ENCODE peak calls at places on chromosomes 7 and 10, in five cellular contexts. B is endodermal cell, O is HCT116, C is fibroblast of lung, K is uterus. N is an unnamed sample.

GRCh38 chr10:72065439-72066025 is 22.8 kb downstream of the SPOCK2 start:
- DNase-seq in C (no peak), O (no peak), B (no peak), K (no peak), N (no peak)

GRCh38 chr10:67869996-67870395 is 14.5 kb upstream of the SIRT1 start:
- DNase-seq in C (no peak), K (no peak), O (no peak), B (no peak), N (no peak)

GRCh38 chr10:87547734-87548311 is 43.1 kb downstream of the MINPP1 start:
- DNase-seq in K (no peak), C (peak), B (no peak), O (no peak), N (no peak)

GRCh38 chr10:105785721-105786120 is 1144.6 kb downstream of the SORCS3 start:
- DNase-seq in B (no peak), C (no peak), O (no peak), K (no peak), N (no peak)

GRCh38 chr7:154390961-154391360 is 338.8 kb downstream of the DPP6 start:
- DNase-seq in K (no peak), C (no peak), O (no peak), B (no peak), N (no peak)

GRCh38 chr10:32960022-32960421 is 2.0 kb upstream of the ITGB1 start:
- DNase-seq in O (no peak), B (no peak), K (no peak), C (peak), N (no peak)

GRCh38 chr7:101586078-101586941 is 42.8 kb downstream of the MYL10 start:
- DNase-seq in B (peak), K (no peak), O (no peak), C (no peak), N (no peak)

GRCh38 chr7:22204312-22204711 is 152.6 kb downstream of the RAPGEF5 start:
- DNase-seq in K (no peak), B (no peak), O (no peak), C (no peak), N (no peak)

GRCh38 chr7:157568785-157569584 is 232.2 kb downstream of the DNAJB6 start:
- DNase-seq in B (peak), C (peak), K (peak), O (no peak), N (no peak)

GRCh38 chr10:14839305-14839695 is 1.2 kb downstream of the HSPA14 start:
- DNase-seq in B (no peak), C (peak), O (no peak), K (no peak), N (no peak)

GRCh38 chr10:93309062-93309461 is 173.1 kb downstream of the MYOF start:
- DNase-seq in K (no peak), O (no peak), B (no peak), C (peak), N (no peak)

GRCh38 chr7:11343818-11344413 is 370.2 kb downstream of the PHF14 start:
- DNase-seq in B (no peak), C (peak), K (no peak), O (peak), N (no peak)

GRCh38 chr7:98168181-98168903 is 42.9 kb upstream of the BHLHA15 start:
- DNase-seq in O (peak), C (peak), K (peak), B (peak), N (no peak)

GRCh38 chr7:47451851-47452205 is 130.1 kb downstream of the TNS3 start:
- DNase-seq in O (no peak), K (no peak), C (peak), B (no peak), N (no peak)

GRCh38 chr7:111229951-111230350 is 139.0 kb downstream of the LRRN3 start:
- DNase-seq in B (no peak), C (no peak), K (no peak), O (no peak), N (no peak)

GRCh38 chr7:74464931-74465906 is 11.5 kb downstream of the GTF2IRD1 start:
- DNase-seq in K (no peak), C (no peak), O (no peak), B (no peak), N (no peak)

GRCh38 chr10:87636313-87636915 is 23.3 kb upstream of the PAPSS2 start:
- DNase-seq in O (no peak), B (no peak), K (no peak), C (no peak), N (no peak)

GRCh38 chr10:50409965-50410811 is 158.9 kb upstream of the ASAH2 start:
- DNase-seq in K (no peak), C (no peak), O (no peak), B (no peak), N (no peak)

GRCh38 chr10:57983226-57983870 is 284.3 kb downstream of the IPMK start:
- DNase-seq in C (no peak), K (no peak), B (no peak), O (peak), N (no peak)

GRCh38 chr7:108094375-108094774 is 35.8 kb downstream of the LAMB4 start:
- DNase-seq in O (no peak), K (no peak), C (peak), B (no peak), N (no peak)

GRCh38 chr7:148264933-148265557 is 325.5 kb upstream of the C7orf33 start:
- DNase-seq in C (peak), O (peak), K (no peak), B (peak), N (no peak)

GRCh38 chr10:61786728-61787127 is 114.8 kb upstream of the ARID5B start:
- DNase-seq in K (no peak), B (no peak), O (peak), C (peak), N (no peak)

GRCh38 chr10:79268100-79268670 is 79.1 kb upstream of the PPIF start:
- DNase-seq in C (peak), O (no peak), K (no peak), B (no peak), N (no peak)

GRCh38 chr10:62972103-62972502 is 155.9 kb upstream of the EGR2 start:
- DNase-seq in K (no peak), B (no peak), C (peak), O (no peak), N (no peak)

GRCh38 chr7:42143605-42144252 is 93.3 kb downstream of the GLI3 start:
- DNase-seq in O (no peak), B (no peak), K (no peak), C (no peak), N (no peak)

GRCh38 chr10:88557659-88558058 is 25.5 kb downstream of the RNLS start:
- DNase-seq in B (no peak), K (no peak), O (no peak), C (peak), N (no peak)

GRCh38 chr10:70052462-70053211 is at the start of gene MACROH2A2:
- DNase-seq in O (peak), B (peak), K (peak), C (peak), N (peak)

GRCh38 chr10:67262675-67263074 is 336.8 kb downstream of the LRRTM3 start:
- DNase-seq in O (no peak), C (no peak), B (no peak), K (no peak), N (no peak)

GRCh38 chr7:129434846-129435318 is 650 bp downstream of the STRIP2 start:
- DNase-seq in K (no peak), O (no peak), B (no peak), C (peak), N (no peak)

GRCh38 chr7:100563809-100564400 is 9.8 kb downstream of the SAP25 start:
- DNase-seq in C (peak), K (peak), O (no peak), B (peak), N (no peak)

GRCh38 chr7:156129589-156129988 is 317.3 kb upstream of the SHH start:
- DNase-seq in B (no peak), C (no peak), O (no peak), K (no peak), N (no peak)

GRCh38 chr7:50567715-50568261 is 2.6 kb upstream of the DDC start:
- DNase-seq in B (no peak), O (no peak), C (no peak), K (no peak), N (no peak)

GRCh38 chr7:28989596-28989980 is 31.5 kb upstream of the TRIL start:
- DNase-seq in B (no peak), O (no peak), K (no peak), C (no peak), N (no peak)

GRCh38 chr7:28986723-28987122 is 28.6 kb upstream of the TRIL start:
- DNase-seq in C (peak), B (no peak), K (peak), O (no peak), N (no peak)

GRCh38 chr7:28990200-28990960 is 32.2 kb upstream of the TRIL start:
- DNase-seq in B (no peak), K (no peak), O (no peak), C (peak), N (no peak)

GRCh38 chr7:28988091-28988490 is 30.0 kb upstream of the TRIL start:
- DNase-seq in O (no peak), K (no peak), C (peak), B (no peak), N (no peak)

GRCh38 chr7:28988818-28989595 is 30.9 kb upstream of the TRIL start:
- DNase-seq in K (peak), C (peak), O (no peak), B (no peak), N (no peak)
- H3K27ac ChIP-seq in K (peak), C (peak), O (no peak), B (no peak), N (no peak)

GRCh38 chr7:80350430-80350829 is 161.4 kb downstream of the GNAT3 start:
- DNase-seq in K (no peak), C (no peak), B (no peak), O (no peak), N (no peak)

GRCh38 chr7:80346704-80347103 is 165.2 kb downstream of the GNAT3 start:
- DNase-seq in B (no peak), O (peak), C (peak), K (no peak), N (no peak)

GRCh38 chr7:80348221-80348620 is 163.6 kb downstream of the GNAT3 start:
- DNase-seq in B (no peak), K (no peak), C (no peak), O (no peak), N (no peak)

DNA sequence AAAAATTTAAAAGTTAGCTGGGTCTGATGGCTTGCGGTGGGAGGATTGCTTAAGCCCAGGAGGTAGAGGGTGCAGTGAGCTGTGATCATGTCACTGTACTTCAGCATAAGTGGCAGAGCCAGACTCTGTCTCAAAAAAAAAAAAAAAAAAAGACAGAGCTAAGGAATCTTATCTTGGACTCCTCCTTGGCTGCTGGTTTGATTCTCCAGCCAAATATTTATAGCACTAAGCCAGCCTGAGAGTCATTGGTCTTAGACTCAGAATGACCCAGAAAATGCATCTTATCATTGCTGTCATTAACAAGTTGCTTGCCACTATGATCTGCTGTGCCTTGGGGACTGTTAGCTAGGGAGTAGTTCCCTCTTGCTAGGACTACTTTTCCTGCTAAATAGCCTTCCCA is 164.7 kb downstream of the GNAT3 start:
- DNase-seq in K (no peak), O (no peak), B (no peak), C (no peak), N (no peak)
- H3K27ac ChIP-seq in K (no peak), O (no peak), B (no peak), C (no peak), N (no peak)

GRCh38 chr7:120925392-120925791 is 25.2 kb upstream of the ING3 start:
- DNase-seq in C (no peak), B (no peak), K (no peak), O (no peak), N (no peak)

GRCh38 chr7:120931243-120931642 is 19.3 kb upstream of the ING3 start:
- DNase-seq in K (no peak), C (no peak), B (no peak), O (no peak), N (no peak)

GRCh38 chr7:120927454-120928103 is 23.0 kb upstream of the ING3 start:
- DNase-seq in C (no peak), O (no peak), K (no peak), B (no peak), N (no peak)

GRCh38 chr7:120924837-120925236 is 25.7 kb upstream of the ING3 start:
- DNase-seq in B (no peak), O (no peak), K (no peak), C (no peak), N (no peak)

GRCh38 chr7:120926943-120927346 is 23.6 kb upstream of the ING3 start:
- DNase-seq in C (no peak), K (no peak), B (peak), O (no peak), N (no peak)
- H3K27ac ChIP-seq in C (no peak), K (no peak), B (no peak), O (no peak), N (no peak)

GRCh38 chr10:94545277-94546057 is at the start of gene HELLS:
- DNase-seq in B (peak), O (peak), K (peak), C (peak), N (no peak)

GRCh38 chr10:94546616-94547175 is 1.1 kb downstream of the HELLS start:
- DNase-seq in B (no peak), C (peak), O (no peak), K (no peak), N (no peak)

GRCh38 chr10:94546058-94546595 is 539 bp downstream of the HELLS start:
- DNase-seq in K (no peak), O (no peak), B (no peak), C (peak), N (no peak)

DNA sequence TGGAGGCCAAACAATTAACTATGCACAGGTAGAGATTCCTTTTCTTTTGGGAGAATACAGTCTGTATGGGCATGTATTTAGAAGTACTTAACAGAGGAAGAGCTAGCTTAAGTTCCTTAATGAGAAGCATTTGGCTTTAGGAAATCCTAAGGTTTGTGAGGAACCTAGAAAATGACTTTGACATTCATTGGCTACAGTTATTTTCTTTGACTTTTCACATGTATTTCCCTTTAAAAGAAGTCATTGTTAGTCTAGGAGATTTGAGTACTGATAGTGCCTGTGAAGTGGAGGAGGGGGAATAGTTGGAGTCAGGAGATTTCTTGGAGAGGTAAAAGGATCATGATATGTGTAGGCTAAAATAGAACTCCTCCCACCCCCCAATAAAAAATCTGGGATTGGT is 3.6 kb downstream of the HELLS start:
- DNase-seq in K (no peak), B (no peak), C (no peak), O (no peak), N (no peak)
- H3K27ac ChIP-seq in K (no peak), B (no peak), C (no peak), O (no peak), N (no peak)

GRCh38 chr7:44488955-44489354 is 1.5 kb downstream of the NUDCD3 start:
- DNase-seq in C (no peak), B (no peak), K (no peak), O (no peak), N (no peak)

GRCh38 chr7:44486693-44487092 is 3.8 kb downstream of the NUDCD3 start:
- DNase-seq in K (no peak), C (peak), O (no peak), B (no peak), N (no peak)

GRCh38 chr7:44484482-44485313 is 5.8 kb downstream of the NUDCD3 start:
- DNase-seq in O (no peak), C (no peak), B (no peak), K (no peak), N (no peak)

GRCh38 chr7:44482502-44483485 is 7.7 kb downstream of the NUDCD3 start:
- DNase-seq in O (no peak), B (no peak), K (no peak), C (no peak), N (no peak)

DNA sequence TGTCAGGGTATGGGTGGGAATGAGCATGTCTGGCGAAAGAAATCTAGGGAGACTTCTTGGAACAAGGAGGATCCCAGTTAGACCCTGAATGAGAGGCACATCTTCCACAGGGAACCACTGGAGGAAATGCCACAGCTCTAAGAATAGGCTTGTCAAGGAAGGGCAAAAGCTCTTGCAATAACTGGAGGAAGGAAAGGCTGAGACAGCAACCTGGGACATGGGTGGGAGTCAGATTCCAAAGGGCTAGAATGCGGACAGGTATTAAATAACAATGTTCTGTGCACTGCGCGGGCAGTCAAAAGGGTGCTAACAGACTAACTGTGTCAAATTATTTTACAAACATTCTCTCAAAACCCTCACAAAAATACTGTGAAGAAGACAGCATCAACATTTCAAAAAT is 4.5 kb downstream of the NUDCD3 start:
- DNase-seq in B (no peak), K (no peak), O (no peak), C (no peak), N (no peak)
- H3K27ac ChIP-seq in B (no peak), K (no peak), O (no peak), C (no peak), N (no peak)

DNA sequence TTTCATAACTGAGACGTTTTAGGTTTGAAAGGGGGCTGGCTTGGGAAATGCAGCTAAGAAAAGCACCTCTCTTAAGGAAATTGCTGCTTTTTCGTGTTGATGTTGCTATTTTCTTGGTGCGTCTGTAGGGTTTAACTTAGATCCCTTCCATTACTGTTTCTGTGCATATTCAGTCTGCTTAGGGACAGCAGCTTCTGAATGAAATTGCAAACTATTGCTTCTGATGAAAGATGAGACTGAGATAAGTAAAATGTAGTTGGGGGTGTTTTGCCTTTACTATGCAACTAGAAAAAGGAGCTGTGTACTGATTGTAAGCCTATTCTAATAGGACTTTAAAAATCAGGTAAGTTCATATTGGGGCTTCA is 769 bp downstream of the HDAC9 start:
- DNase-seq in C (no peak), O (no peak), K (no peak), B (no peak), N (no peak)
- H3K27ac ChIP-seq in C (no peak), O (no peak), K (peak), B (peak), N (peak)

DNA sequence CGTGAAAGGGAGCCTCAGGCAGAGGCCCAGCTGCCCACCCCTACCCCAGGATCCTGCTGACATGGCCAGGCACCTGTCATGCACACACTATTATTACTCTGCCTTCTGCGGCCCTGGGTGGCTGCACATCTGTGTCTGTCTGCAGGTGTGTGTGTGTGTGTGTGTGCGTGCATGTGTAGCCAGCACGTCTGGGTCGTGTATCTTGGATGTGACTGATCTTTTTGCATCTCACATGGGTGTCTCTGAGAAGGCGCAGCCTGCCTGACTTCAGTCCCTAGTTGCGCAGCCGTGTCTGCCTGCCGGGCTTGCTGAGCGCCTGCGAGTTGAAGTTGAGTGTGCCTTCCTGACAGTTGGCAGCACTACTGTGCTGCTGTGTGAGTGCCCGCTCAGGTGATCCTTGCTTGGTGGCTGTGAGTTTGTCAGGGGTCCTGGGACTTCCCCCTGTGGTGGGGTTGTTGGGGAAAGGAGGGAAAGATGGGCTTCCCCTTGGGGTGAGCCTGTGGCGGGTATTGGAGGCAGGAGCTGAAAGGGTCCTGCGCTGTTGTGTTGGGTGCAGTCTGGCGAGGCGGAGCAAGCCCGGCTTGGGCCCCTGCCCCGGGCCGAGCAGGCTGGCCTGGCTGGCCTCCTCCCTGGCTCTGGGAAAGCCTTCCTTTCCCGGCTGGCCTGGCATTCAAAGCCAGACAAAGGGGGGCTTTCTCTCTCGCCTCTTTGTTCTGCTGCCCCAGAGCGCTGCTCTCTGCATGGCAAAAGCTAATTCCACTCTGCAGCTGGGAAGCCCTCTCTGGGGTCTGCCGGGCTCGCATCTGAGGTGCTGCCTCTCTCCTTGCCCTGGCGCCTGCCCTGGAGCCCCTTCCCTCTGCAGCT is 4.8 kb downstream of the TRIM8 start:
- DNase-seq in B (no peak), O (no peak), K (no peak), C (peak), N (peak)
- H3K27ac ChIP-seq in B (peak), O (no peak), K (peak), C (peak), N (peak)